ENCODE peak calls at places on chromosomes 1 and 21, in six cellular contexts. M is osteoblast, V is fibroblast of lung, G is activated B cell treated with CpG ODN at 0.5 μM for 24 hours, W is endothelial cell, L is pancreas. R is an unnamed sample.
A peak's percentile ranks its signal among the peaks of the same experiment; 100 is the strongest.

GRCh38 chr1:243407284-243408018 is 151.6 kb downstream of the SDCCAG8 start:
- DNase-seq in G (no peak), L (no peak), W (no peak), V (peak; percentile 76), M (peak; percentile 83), R (no peak)

GRCh38 chr1:209400351-209401220 is 182.9 kb upstream of the CAMK1G start:
- DNase-seq in L (no peak), W (no peak), V (peak; percentile 56), M (no peak), G (no peak), R (no peak)

GRCh38 chr1:156490401-156491032 is 10.1 kb downstream of the MEF2D start:
- DNase-seq in G (no peak), M (peak; percentile 96), V (no peak), W (peak; percentile 43), L (no peak), R (no peak)

GRCh38 chr1:54331843-54332688 is 74.1 kb downstream of the SSBP3 start:
- DNase-seq in W (no peak), V (no peak), L (no peak), G (no peak), M (no peak), R (no peak)

GRCh38 chr1:87200875-87201638 is 127.6 kb upstream of the LMO4 start:
- DNase-seq in W (no peak), V (no peak), L (no peak), G (no peak), M (no peak), R (no peak)

GRCh38 chr21:28899744-28900143 is 92.9 kb downstream of the LTN1 start:
- DNase-seq in M (no peak), L (no peak), W (no peak), V (peak; percentile 12), G (no peak), R (no peak)

GRCh38 chr1:18972531-18972930 is 16.1 kb upstream of the IFFO2 start:
- DNase-seq in V (no peak), L (no peak), M (no peak), G (no peak), W (no peak), R (no peak)

GRCh38 chr1:109640285-109640865 is 15.5 kb upstream of the GSTM4 start:
- DNase-seq in L (peak; percentile 99), G (peak; percentile 86), W (peak; percentile 94), V (peak; percentile 36), M (peak; percentile 94), R (peak; percentile 88)

GRCh38 chr1:175820456-175820855 is 77.1 kb upstream of the TNR start:
- DNase-seq in G (no peak), W (no peak), L (no peak), M (no peak), V (no peak), R (no peak)

GRCh38 chr1:151988405-151988851 is 5.2 kb downstream of the S100A10 start:
- DNase-seq in G (no peak), V (peak; percentile 96), L (no peak), W (no peak), M (peak; percentile 83), R (no peak)

GRCh38 chr1:112619518-112620458 is at the start of gene CAPZA1:
- DNase-seq in G (peak; percentile 82), M (peak; percentile 95), L (peak; percentile 93), V (peak; percentile 92), W (peak; percentile 89), R (peak; percentile 90)

GRCh38 chr1:203017061-203017460 is 9.2 kb upstream of the PPFIA4 start:
- DNase-seq in G (no peak), W (no peak), L (no peak), V (no peak), M (no peak), R (no peak)

GRCh38 chr1:47411441-47411840 is 4.6 kb upstream of the FOXE3 start:
- DNase-seq in G (no peak), W (no peak), L (no peak), M (peak; percentile 90), V (no peak), R (no peak)

GRCh38 chr1:182259229-182259872 is 132.2 kb downstream of the GLUL start:
- DNase-seq in G (no peak), W (no peak), V (peak; percentile 58), M (no peak), L (no peak), R (no peak)
- TF ChIP-seq CTCF in G (no peak), W (no peak), V (no peak), M (no peak), L (no peak), R (no peak)

GRCh38 chr1:25126568-25126967 is 105.7 kb downstream of the SYF2 start:
- DNase-seq in M (no peak), V (no peak), W (no peak), L (no peak), G (no peak), R (no peak)

GRCh38 chr1:25130895-25131294 is 101.4 kb downstream of the SYF2 start:
- DNase-seq in W (no peak), M (no peak), V (no peak), L (no peak), G (no peak), R (no peak)

GRCh38 chr1:25131794-25132193 is 100.5 kb downstream of the SYF2 start:
- DNase-seq in L (no peak), V (no peak), W (no peak), G (no peak), M (no peak), R (no peak)

GRCh38 chr1:25128168-25128621 is 104.1 kb downstream of the SYF2 start:
- DNase-seq in M (no peak), W (no peak), V (no peak), G (no peak), L (no peak), R (no peak)

DNA sequence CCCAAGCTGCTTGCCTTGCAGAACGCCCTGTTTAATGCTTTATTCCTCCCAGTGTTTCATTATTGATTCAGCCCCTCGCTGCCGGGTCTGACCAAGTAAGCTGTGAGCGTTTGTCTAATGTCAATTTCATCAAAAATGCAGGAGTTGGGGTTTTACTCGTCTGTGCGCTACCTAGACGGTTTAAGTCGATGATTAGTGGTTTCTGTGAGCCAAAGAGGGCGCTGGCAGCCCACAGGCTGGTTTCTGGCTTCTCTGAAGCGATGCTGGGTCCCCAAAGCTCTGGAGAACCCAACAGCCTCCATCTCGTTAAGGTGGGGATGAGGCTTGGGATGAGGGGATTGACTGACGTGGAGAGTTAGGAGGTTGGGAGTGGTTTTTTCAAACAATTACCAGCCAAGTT is 102.9 kb downstream of the SYF2 start:
- DNase-seq in L (no peak), M (no peak), G (no peak), W (no peak), V (no peak), R (no peak)
- TF ChIP-seq CTCF in L (no peak), M (no peak), G (no peak), W (no peak), V (no peak), R (no peak)

DNA sequence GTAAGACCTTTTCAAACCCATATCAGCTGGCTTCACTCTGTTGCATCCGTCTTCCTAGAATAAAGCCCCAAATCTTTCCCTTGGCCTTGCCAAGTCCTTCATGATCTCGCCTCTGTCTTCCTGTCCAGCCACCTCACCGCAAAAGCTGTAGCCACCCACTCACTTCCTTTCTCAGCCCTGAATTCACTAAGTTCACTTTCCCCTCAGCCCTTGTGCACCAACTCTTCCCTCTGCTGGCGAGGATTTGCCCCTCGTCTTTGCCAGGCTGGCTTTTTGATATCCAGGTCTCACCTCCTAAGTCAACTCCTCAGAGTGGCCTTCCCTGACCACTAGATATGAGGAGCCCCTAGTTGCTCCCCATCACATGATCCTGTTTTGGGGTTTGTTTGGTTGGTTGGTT is 3.9 kb upstream of the COL16A1 start:
- DNase-seq in V (peak; percentile 92), G (no peak), M (peak; percentile 93), L (no peak), W (no peak), R (no peak)
- TF ChIP-seq CTCF in V (peak; percentile 31), G (no peak), M (peak; percentile 60), L (no peak), W (no peak), R (no peak)

GRCh38 chr21:43825610-43825935 is 36.2 kb downstream of the RRP1 start:
- DNase-seq in V (no peak), G (no peak), L (peak; percentile 33), W (no peak), M (peak; percentile 37), R (no peak)

GRCh38 chr21:43824883-43825609 is 35.7 kb downstream of the RRP1 start:
- DNase-seq in W (no peak), M (peak; percentile 32), L (peak; percentile 32), G (no peak), V (no peak), R (no peak)

GRCh38 chr21:43826623-43826974 is 37.2 kb downstream of the RRP1 start:
- DNase-seq in W (no peak), L (peak; percentile 51), V (no peak), G (no peak), M (no peak), R (no peak)

GRCh38 chr21:43827015-43827611 is 37.7 kb downstream of the RRP1 start:
- DNase-seq in M (peak; percentile 89), L (peak; percentile 35), W (no peak), G (no peak), V (peak; percentile 58), R (no peak)

GRCh38 chr21:43825936-43826622 is 36.7 kb downstream of the RRP1 start:
- DNase-seq in G (no peak), V (peak; percentile 7), M (peak; percentile 73), L (peak; percentile 55), W (no peak), R (no peak)
- TF ChIP-seq CTCF in G (no peak), V (no peak), M (peak; percentile 28), L (no peak), W (no peak), R (peak; percentile 53)

GRCh38 chr1:10686404-10687040 is 109.9 kb downstream of the CASZ1 start:
- DNase-seq in L (peak; percentile 76), M (no peak), V (no peak), G (no peak), W (no peak), R (no peak)
- TF ChIP-seq CTCF in L (no peak), M (no peak), V (no peak), G (no peak), W (no peak), R (no peak)

GRCh38 chr1:147815503-147815902 is 55.1 kb upstream of the GJA5 start:
- DNase-seq in W (no peak), V (no peak), M (no peak), L (no peak), G (no peak), R (no peak)
- TF ChIP-seq CTCF in W (no peak), V (no peak), M (peak; percentile 19), L (no peak), G (no peak), R (no peak)